ENCODE peak calls at places on chromosomes 1 and 21, in five cellular contexts. T is neural progenitor cell, X is mammary epithelial cell, N is keratinocyte, J is PC-3. U is an unnamed sample.

GRCh38 chr1:5837976-5838653 is 154.1 kb downstream of the NPHP4 start:
- DNase-seq in T (no peak), X (no peak), N (no peak), J (no peak), U (no peak)

GRCh38 chr1:181090653-181091126 is 2.2 kb downstream of the IER5 start:
- DNase-seq in T (no peak), X (peak), N (no peak), J (peak), U (no peak)

GRCh38 chr1:77538956-77539509 is 143.4 kb downstream of the ZZZ3 start:
- DNase-seq in T (no peak), X (peak), N (no peak), J (peak), U (peak)

GRCh38 chr1:190320952-190321351 is 156.7 kb downstream of the BRINP3 start:
- DNase-seq in T (peak), X (peak), N (no peak), J (peak), U (peak)

GRCh38 chr21:25872271-25872670 is 137.5 kb downstream of the GABPA start:
- DNase-seq in T (peak), X (no peak), N (no peak), J (no peak), U (no peak)

GRCh38 chr1:85862456-85862855 is 154.2 kb upstream of the ZNHIT6 start:
- DNase-seq in T (no peak), X (no peak), N (no peak), J (peak), U (no peak)

GRCh38 chr1:243294723-243295121 is 38.9 kb downstream of the SDCCAG8 start:
- DNase-seq in T (no peak), X (peak), N (no peak), J (peak), U (peak)

GRCh38 chr1:65002156-65002507 is 35.8 kb upstream of the JAK1 start:
- DNase-seq in T (no peak), X (no peak), N (no peak), J (no peak), U (no peak)

GRCh38 chr1:208153386-208153785 is 90.8 kb downstream of the PLXNA2 start:
- DNase-seq in T (no peak), X (no peak), N (no peak), J (no peak), U (no peak)

GRCh38 chr1:218380125-218380977 is 35.2 kb downstream of the TGFB2 start:
- DNase-seq in T (no peak), X (peak), N (peak), J (peak), U (peak)

GRCh38 chr1:235015291-235015990 is 113.2 kb downstream of the TOMM20 start:
- DNase-seq in T (no peak), X (peak), N (no peak), J (no peak), U (no peak)

GRCh38 chr1:154819628-154820590 is 50.2 kb downstream of the KCNN3 start:
- DNase-seq in T (peak), X (no peak), N (no peak), J (peak), U (no peak)

GRCh38 chr1:26838474-26839338 is 12.2 kb downstream of the ZDHHC18 start:
- DNase-seq in T (no peak), X (peak), N (no peak), J (no peak), U (no peak)

GRCh38 chr1:209900734-209901133 is 37.3 kb upstream of the SYT14 start:
- DNase-seq in T (no peak), X (peak), N (peak), J (peak), U (peak)

GRCh38 chr1:209896346-209896745 is 41.7 kb upstream of the SYT14 start:
- DNase-seq in T (no peak), X (peak), N (no peak), J (peak), U (peak)

GRCh38 chr1:209895709-209896108 is 42.3 kb upstream of the SYT14 start:
- DNase-seq in T (no peak), X (peak), N (no peak), J (peak), U (peak)

DNA sequence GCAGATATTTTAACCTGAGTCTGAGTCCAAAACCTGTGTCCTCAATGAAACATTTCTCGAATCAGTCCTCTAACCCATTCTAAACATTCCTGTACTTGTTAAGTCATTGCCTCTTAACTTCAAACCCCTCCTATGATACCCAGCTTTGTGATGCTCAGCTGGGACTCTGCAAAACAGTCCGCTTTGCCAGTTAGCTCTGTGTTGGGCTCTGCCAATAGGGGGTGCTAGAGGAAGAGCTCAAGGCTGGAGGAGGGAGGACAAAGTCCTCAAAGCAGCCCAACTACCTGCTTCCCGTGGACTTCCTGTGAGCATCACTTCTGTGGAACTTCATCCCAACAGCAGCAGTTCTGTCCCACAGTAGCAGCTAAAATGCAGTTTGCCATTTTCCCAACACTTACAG is 38.1 kb upstream of the SYT14 start:
- DNase-seq in T (peak), X (no peak), N (no peak), J (peak), U (no peak)
- TF ChIP-seq CTCF in T (peak), X (peak), N (peak), J (peak), U (peak)

GRCh38 chr21:39181205-39181818 is 1.9 kb downstream of the PSMG1 start:
- DNase-seq in T (no peak), X (no peak), N (no peak), J (no peak), U (no peak)
- H3K9ac ChIP-seq in T (no peak), X (no peak), N (peak), J (no peak), U (no peak)

GRCh38 chr1:84541679-84542078 is 32.6 kb downstream of the CTBS start:
- DNase-seq in T (peak), X (no peak), N (no peak), J (peak), U (no peak)
- TF ChIP-seq CTCF in T (peak), X (peak), N (peak), J (peak), U (no peak)

GRCh38 chr1:170074250-170075157 is at the start of gene KIFAP3:
- DNase-seq in T (peak), X (peak), N (peak), J (peak), U (peak)
- H3K9ac ChIP-seq in T (no peak), X (peak), N (peak), J (peak), U (peak)

DNA sequence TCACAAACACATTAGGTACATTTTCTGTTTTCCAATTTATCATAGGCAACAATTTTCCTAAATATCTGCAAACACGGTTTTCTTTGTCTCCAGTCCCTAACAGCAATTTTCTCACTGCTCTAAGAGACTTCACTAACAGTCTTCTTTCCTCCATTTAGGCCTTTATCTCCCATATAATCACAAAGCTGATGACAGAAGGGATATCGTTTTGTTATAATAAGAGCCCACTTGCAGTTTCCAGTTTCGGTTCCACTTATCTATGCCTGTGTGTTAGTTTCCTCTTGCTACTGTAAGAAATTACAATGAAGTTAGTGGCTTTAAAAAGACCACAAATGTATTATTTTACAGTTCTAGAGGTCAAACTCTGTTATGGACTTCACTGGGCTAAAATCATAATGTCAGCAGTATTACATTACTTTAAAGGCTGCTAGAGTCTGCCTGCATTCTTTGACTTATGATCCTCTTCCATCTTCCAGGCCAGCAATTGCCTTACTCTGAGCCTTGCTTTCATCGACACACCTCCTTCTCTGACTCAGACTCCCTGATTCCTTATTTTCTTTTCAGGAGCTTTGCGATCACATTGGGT is 549.3 kb downstream of the NCAM2 start:
- DNase-seq in T (no peak), X (no peak), N (no peak), J (no peak), U (peak)
- TF ChIP-seq CTCF in T (no peak), X (no peak), N (no peak), J (no peak), U (no peak)

GRCh38 chr1:22641906-22642636 is 1.4 kb upstream of the C1QC start:
- DNase-seq in T (peak), X (peak), N (no peak), J (peak), U (peak)
- H3K9ac ChIP-seq in T (no peak), X (no peak), N (no peak), J (no peak), U (no peak)

DNA sequence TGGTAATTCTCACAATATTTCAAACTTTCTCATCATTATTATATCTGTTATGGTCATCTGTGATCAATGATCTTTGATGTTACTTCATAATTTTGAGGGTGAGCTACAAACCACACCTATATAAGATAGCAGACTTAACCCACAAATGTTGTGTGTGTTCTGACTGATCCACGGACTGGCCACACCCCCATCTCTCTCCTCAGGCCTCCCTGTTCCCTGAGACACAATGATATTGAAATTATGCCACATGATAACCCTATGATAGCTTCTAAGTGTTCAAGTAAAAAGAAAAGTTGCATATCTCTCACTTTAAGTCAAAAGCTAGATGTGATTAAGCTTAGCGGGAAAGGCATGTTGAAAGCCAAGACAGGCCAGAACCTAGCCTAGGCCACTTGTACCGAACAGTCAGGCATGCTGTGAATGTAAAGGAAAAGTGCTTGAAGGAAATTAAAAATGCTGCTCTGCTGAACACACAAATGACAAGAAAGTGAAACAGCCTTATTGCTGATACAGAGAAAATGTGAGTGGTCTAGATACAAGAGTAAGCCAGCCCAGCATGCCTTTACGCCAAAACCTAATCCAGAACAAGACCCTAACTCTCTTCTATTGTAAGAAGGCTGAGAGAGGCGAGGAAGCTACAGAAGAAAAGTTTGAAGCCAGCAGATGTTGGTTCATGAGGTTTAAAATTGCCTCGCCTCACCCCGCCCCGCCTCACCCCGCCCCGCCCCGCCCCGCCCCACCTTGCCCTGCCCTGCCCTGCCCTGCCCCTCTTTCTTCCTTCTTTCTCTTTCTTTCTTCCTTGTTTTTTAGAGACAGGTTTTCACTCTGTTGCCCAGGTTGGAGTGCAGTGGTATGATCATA is 16.5 kb downstream of the CTSS start:
- DNase-seq in T (no peak), X (peak), N (no peak), J (no peak), U (no peak)
- TF ChIP-seq CTCF in T (no peak), X (no peak), N (no peak), J (no peak), U (no peak)

GRCh38 chr1:16178596-16179497 is 23.0 kb upstream of the EPHA2 start:
- DNase-seq in T (no peak), X (no peak), N (peak), J (peak), U (no peak)
- H3K9ac ChIP-seq in T (no peak), X (no peak), N (no peak), J (no peak), U (no peak)